ENCODE peak calls at places on chromosome 19, in seven cellular contexts. N is stimulated activated CD8-positive, alpha-beta memory T cell treated with anti-CD3 and anti-CD28 coated beads, Interleukin-15, amount 100 ng/mL, for 24 hours; Z is neuronal stem cell; J is foreskin fibroblast; V is gastrocnemius medialis; Q is substantia nigra; X is fibroblast of pulmonary artery. G is an unnamed sample.

GRCh38 chr19:18580311-18580710 is 8.3 kb upstream of the REX1BD start:
- DNase-seq in N (no peak), Z (no peak), J (no peak), V (no peak), Q (no peak), X (no peak), G (no peak)

GRCh38 chr19:50724522-50725217 is 1.5 kb downstream of the CLEC11A start:
- DNase-seq in N (peak), Z (peak), J (peak), V (peak), Q (peak), X (peak), G (peak)

GRCh38 chr19:46202426-46202825 is 27.1 kb upstream of the IGFL1 start:
- DNase-seq in N (no peak), Z (no peak), J (no peak), V (no peak), Q (no peak), X (no peak), G (no peak)

GRCh38 chr19:13937479-13938360 is 497 bp downstream of the PODNL1 start:
- DNase-seq in N (no peak), Z (no peak), J (peak), V (no peak), Q (no peak), X (no peak), G (no peak)

GRCh38 chr19:46731007-46731501 is 14.1 kb upstream of the PRKD2 start:
- DNase-seq in N (no peak), Z (no peak), J (peak), V (no peak), Q (no peak), X (peak), G (no peak)

GRCh38 chr19:15962319-15962718 is 13.5 kb downstream of the OR10H4 start:
- DNase-seq in N (no peak), Z (no peak), J (no peak), V (no peak), Q (no peak), X (no peak), G (no peak)

GRCh38 chr19:3950871-3951861 is 18.3 kb downstream of the NMRK2 start:
- DNase-seq in N (no peak), Z (no peak), J (peak), V (peak), Q (no peak), X (no peak), G (no peak)

GRCh38 chr19:48806818-48807589 is 3.8 kb downstream of the BCAT2 start:
- DNase-seq in N (no peak), Z (peak), J (peak), V (no peak), Q (peak), X (peak), G (no peak)

GRCh38 chr19:31144471-31144870 is 204.8 kb downstream of the TSHZ3 start:
- DNase-seq in N (no peak), Z (no peak), J (no peak), V (no peak), Q (no peak), X (no peak), G (no peak)

GRCh38 chr19:13788991-13789390 is 6.3 kb upstream of the ZSWIM4 start:
- DNase-seq in N (no peak), Z (no peak), J (peak), V (no peak), Q (no peak), X (peak), G (no peak)

GRCh38 chr19:6274756-6275155 is 5.0 kb downstream of the MLLT1 start:
- DNase-seq in N (no peak), Z (no peak), J (peak), V (peak), Q (no peak), X (no peak), G (no peak)

GRCh38 chr19:49567722-49568454 is 12.5 kb downstream of the NOSIP start:
- DNase-seq in N (no peak), Z (no peak), J (peak), V (no peak), Q (no peak), X (no peak), G (no peak)

GRCh38 chr19:37506387-37507166 is at the start of gene ZNF793:
- DNase-seq in N (peak), Z (peak), J (peak), V (peak), Q (peak), X (peak), G (peak)

GRCh38 chr19:35442091-35442490 is 6.0 kb upstream of the FFAR2 start:
- DNase-seq in N (no peak), Z (no peak), J (no peak), V (peak), Q (no peak), X (no peak), G (no peak)

GRCh38 chr19:21482863-21483276 is 22.5 kb upstream of the ZNF429 start:
- DNase-seq in N (peak), Z (no peak), J (peak), V (peak), Q (no peak), X (peak), G (peak)

GRCh38 chr19:55609326-55609725 is 3.9 kb downstream of the ZNF865 start:
- DNase-seq in N (no peak), Z (no peak), J (no peak), V (no peak), Q (no peak), X (no peak), G (no peak)

GRCh38 chr19:47074621-47075020 is 26.2 kb upstream of the TMEM160 start:
- DNase-seq in N (no peak), Z (no peak), J (no peak), V (no peak), Q (no peak), X (no peak), G (no peak)

GRCh38 chr19:39746836-39747529 is 9.2 kb upstream of the CLC start:
- DNase-seq in N (no peak), Z (no peak), J (no peak), V (no peak), Q (no peak), X (no peak), G (no peak)

GRCh38 chr19:37932985-37933953 is 26.3 kb downstream of the SIPA1L3 start:
- DNase-seq in N (no peak), Z (no peak), J (peak), V (no peak), Q (no peak), X (peak), G (no peak)

GRCh38 chr19:11191273-11191755 is 6.0 kb downstream of the KANK2 start:
- DNase-seq in N (no peak), Z (no peak), J (peak), V (peak), Q (no peak), X (peak), G (no peak)

GRCh38 chr19:30079200-30079599 is 137.2 kb downstream of the URI1 start:
- DNase-seq in N (no peak), Z (no peak), J (no peak), V (no peak), Q (no peak), X (no peak), G (no peak)

GRCh38 chr19:50928841-50929240 is 17.6 kb upstream of the KLK4 start:
- DNase-seq in N (no peak), Z (no peak), J (no peak), V (no peak), Q (no peak), X (no peak), G (no peak)

G was measured in GM10248.